ENCODE peak calls at places on chromosomes 4 and X, in seven cellular contexts. T, Z, D, M, H, O and I are unnamed samples.

GRCh38 chr4:113872426-113873260 is 106.8 kb downstream of the ARSJ start:
- ATAC-seq in Z (no peak), O (no peak), M (peak), T (no peak), D (no peak), H (no peak), I (no peak)

GRCh38 chr4:25890653-25891485 is 23.2 kb upstream of the SMIM20 start:
- ATAC-seq in O (peak), T (no peak), D (no peak), H (no peak), Z (no peak), M (no peak), I (no peak)

GRCh38 chr4:159006202-159006601 is 96.7 kb upstream of the RAPGEF2 start:
- ATAC-seq in H (peak), D (no peak), Z (peak), O (peak), M (no peak), T (no peak), I (no peak)

GRCh38 chrX:25278341-25278740 is 262.6 kb upstream of the ARX start:
- ATAC-seq in O (no peak), D (no peak), T (no peak), M (no peak), Z (no peak), H (no peak), I (no peak)

GRCh38 chrX:56228914-56229313 is 3.2 kb upstream of the KLF8 start:
- ATAC-seq in T (no peak), M (no peak), D (no peak), H (no peak), O (no peak), Z (no peak), I (no peak)

GRCh38 chr4:74967324-74967723 is 34.4 kb downstream of the PARM1 start:
- ATAC-seq in M (no peak), D (no peak), Z (peak), H (no peak), T (no peak), O (no peak), I (no peak)

GRCh38 chr4:40990202-40990898 is 224.0 kb downstream of the APBB2 start:
- ATAC-seq in O (no peak), T (no peak), Z (peak), D (no peak), M (peak), H (peak), I (no peak)

GRCh38 chrX:38717871-38718270 is 83.4 kb upstream of the MID1IP1 start:
- ATAC-seq in O (peak), D (no peak), H (peak), M (no peak), Z (peak), T (no peak), I (no peak)

GRCh38 chr4:687975-688694 is 816 bp downstream of the SLC49A3 start:
- ATAC-seq in O (no peak), Z (no peak), H (peak), T (peak), M (no peak), D (peak), I (no peak)

GRCh38 chrX:140733766-140734342 is 24.3 kb downstream of the LINC00632 start:
- ATAC-seq in T (no peak), M (peak), D (peak), O (peak), Z (peak), H (peak), I (peak)

GRCh38 chr4:498328-498919 is 532 bp downstream of the ZNF721 start:
- ATAC-seq in M (no peak), Z (peak), D (peak), T (no peak), O (peak), H (peak), I (peak)

GRCh38 chrX:110045421-110045820 is 42.5 kb downstream of the TMEM164 start:
- ATAC-seq in Z (no peak), H (no peak), O (peak), M (no peak), D (no peak), T (no peak), I (no peak)

GRCh38 chr4:152738812-152739211 is 40.7 kb downstream of the TIGD4 start:
- ATAC-seq in Z (peak), M (no peak), O (no peak), T (no peak), H (no peak), D (no peak), I (no peak)

GRCh38 chr4:32119907-32120306 is 1399.7 kb downstream of the PCDH7 start:
- ATAC-seq in H (no peak), D (no peak), Z (no peak), T (no peak), O (no peak), M (no peak), I (no peak)

GRCh38 chrX:106404512-106404911 is 207.3 kb upstream of the RADX start:
- ATAC-seq in D (no peak), O (no peak), T (no peak), H (peak), Z (no peak), M (no peak), I (no peak)

GRCh38 chr4:79682801-79683217 is 274.8 kb upstream of the GK2 start:
- ATAC-seq in O (no peak), D (no peak), M (peak), Z (no peak), H (no peak), T (peak), I (no peak)

GRCh38 chr4:106898621-106899230 is 137.4 kb downstream of the DKK2 start:
- ATAC-seq in O (peak), D (no peak), T (no peak), Z (peak), M (peak), H (peak), I (no peak)

GRCh38 chr4:84837751-84838150 is 128.7 kb downstream of the WDFY3 start:
- ATAC-seq in O (no peak), T (no peak), D (no peak), Z (no peak), H (no peak), M (no peak), I (no peak)

GRCh38 chrX:6440647-6441046 is 94.3 kb downstream of the VCX3A start:
- ATAC-seq in Z (no peak), D (no peak), M (no peak), H (peak), T (no peak), O (no peak), I (no peak)

DNA sequence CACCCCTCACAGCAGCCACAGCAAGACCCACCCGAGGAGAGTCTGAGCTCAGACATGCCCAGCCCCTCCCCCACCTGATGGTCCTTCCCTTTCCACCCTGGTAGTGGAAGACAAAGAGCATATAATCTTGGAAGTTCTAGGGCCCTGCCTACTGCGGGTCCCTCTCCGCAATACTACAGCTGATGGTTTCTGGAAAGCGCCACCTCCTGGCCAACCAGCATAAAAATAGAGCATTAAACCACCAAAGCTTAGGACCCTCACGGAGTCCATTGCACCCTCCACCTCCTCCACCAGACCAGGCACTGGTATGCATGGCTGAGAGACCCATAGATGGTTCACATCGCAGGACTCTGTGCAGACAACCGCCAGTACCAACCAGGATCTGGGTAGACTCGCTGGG is 78.2 kb downstream of the SH3BGRL start:
- ATAC-seq in O (no peak), M (no peak), T (no peak), D (no peak), Z (no peak), H (no peak), I (no peak)
- TF ChIP-seq CTCF in O (no peak), M (peak), T (no peak), D (no peak), Z (no peak), H (no peak), I (no peak)

GRCh38 chrX:21978346-21978745 is 37.8 kb downstream of the SMS start:
- ATAC-seq in Z (no peak), O (no peak), M (no peak), D (no peak), T (no peak), H (peak), I (no peak)

GRCh38 chrX:21973321-21974010 is 33.0 kb downstream of the SMS start:
- ATAC-seq in H (no peak), O (no peak), T (no peak), Z (no peak), D (peak), M (no peak), I (no peak)

GRCh38 chrX:21974011-21974385 is 33.5 kb downstream of the SMS start:
- ATAC-seq in Z (peak), D (peak), H (peak), O (no peak), T (no peak), M (no peak), I (no peak)

GRCh38 chrX:21975242-21975641 is 34.7 kb downstream of the SMS start:
- ATAC-seq in M (no peak), Z (peak), O (no peak), D (no peak), T (no peak), H (peak), I (no peak)

GRCh38 chrX:21975827-21976226 is 35.3 kb downstream of the SMS start:
- ATAC-seq in M (peak), H (peak), T (no peak), Z (no peak), O (no peak), D (no peak), I (no peak)
- TF ChIP-seq CTCF in M (peak), H (peak), T (no peak), Z (no peak), O (no peak), D (no peak), I (peak)

GRCh38 chrX:119537487-119537886 is 27.7 kb downstream of the STEEP1 start:
- ATAC-seq in D (no peak), O (no peak), H (no peak), Z (no peak), T (no peak), M (no peak), I (no peak)

GRCh38 chrX:119541188-119541587 is 24.0 kb downstream of the STEEP1 start:
- ATAC-seq in O (no peak), M (peak), H (no peak), D (no peak), T (no peak), Z (no peak), I (no peak)

DNA sequence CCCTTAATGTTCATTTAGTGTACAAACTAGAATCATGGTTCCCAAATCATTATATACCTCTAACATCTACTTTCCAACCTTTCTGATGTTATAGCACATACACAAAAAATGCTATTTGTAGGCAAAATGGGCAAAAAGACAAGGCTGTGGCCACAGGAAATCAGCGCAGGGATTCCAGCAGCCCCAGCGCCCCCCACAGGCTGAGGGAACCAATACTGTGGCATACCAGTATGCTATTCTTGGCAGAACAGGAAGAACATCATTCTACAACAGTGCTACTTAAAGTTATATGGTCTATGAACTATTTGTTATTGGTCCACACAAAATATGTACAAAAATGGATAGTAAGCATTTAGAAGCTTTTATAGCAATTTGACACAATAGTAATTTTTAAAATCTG is 25.3 kb downstream of the STEEP1 start:
- ATAC-seq in D (no peak), M (no peak), Z (peak), H (no peak), T (no peak), O (no peak), I (no peak)
- TF ChIP-seq CTCF in D (no peak), M (no peak), Z (peak), H (no peak), T (no peak), O (peak), I (no peak)

GRCh38 chr4:176054942-176055341 is 10.7 kb upstream of the WDR17 start:
- ATAC-seq in O (no peak), T (no peak), Z (peak), H (no peak), D (no peak), M (no peak), I (no peak)
- TF ChIP-seq CTCF in O (no peak), T (no peak), Z (peak), H (peak), D (no peak), M (peak), I (no peak)

GRCh38 chr4:77044458-77045124 is 31.2 kb downstream of the CCNI start:
- ATAC-seq in O (peak), D (peak), Z (peak), M (peak), H (peak), T (no peak), I (peak)
- TF ChIP-seq CTCF in O (peak), D (peak), Z (peak), M (peak), H (peak), T (peak), I (peak)